ENCODE peak calls at places on chromosomes 6 and 20, in ten cellular contexts. J, S, T, W, E, P, X, O, L and B are unnamed samples.

GRCh38 chr6:167910007-167910406 is 83.3 kb downstream of the AFDN start:
- DNase-seq in J (no peak), S (no peak), T (no peak), W (no peak), E (no peak), P (no peak), X (no peak), O (no peak), L (peak), B (no peak)

GRCh38 chr6:154593122-154593521 is 82.6 kb upstream of the CNKSR3 start:
- DNase-seq in J (no peak), S (no peak), T (peak), W (no peak), E (no peak), P (no peak), X (no peak), O (peak), L (no peak), B (peak)

GRCh38 chr6:10381133-10381829 is 33.6 kb downstream of the TFAP2A start:
- DNase-seq in J (no peak), S (peak), T (no peak), W (no peak), E (no peak), P (no peak), X (no peak), O (peak), L (no peak), B (no peak)

GRCh38 chr20:32138921-32139320 is 29.4 kb downstream of the TM9SF4 start:
- DNase-seq in J (no peak), S (no peak), T (no peak), W (no peak), E (no peak), P (no peak), X (no peak), O (no peak), L (no peak), B (no peak)

GRCh38 chr20:33783818-33784217 is 27.3 kb upstream of the CHMP4B start:
- DNase-seq in J (no peak), S (no peak), T (no peak), W (no peak), E (no peak), P (no peak), X (no peak), O (no peak), L (no peak), B (no peak)

GRCh38 chr20:61598586-61598985 is 346.5 kb downstream of the CDH4 start:
- DNase-seq in J (no peak), S (no peak), T (no peak), W (no peak), E (no peak), P (no peak), X (no peak), O (no peak), L (no peak), B (no peak)

GRCh38 chr6:41713161-41713649 is 22.2 kb downstream of the TFEB start:
- DNase-seq in J (peak), S (no peak), T (peak), W (peak), E (peak), P (no peak), X (no peak), O (peak), L (no peak), B (peak)

GRCh38 chr6:18632670-18633410 is 245.7 kb downstream of the RNF144B start:
- DNase-seq in J (no peak), S (no peak), T (no peak), W (peak), E (peak), P (no peak), X (no peak), O (peak), L (no peak), B (peak)

GRCh38 chr6:52232990-52233389 is 11.3 kb downstream of the IL17F start:
- DNase-seq in J (no peak), S (no peak), T (no peak), W (no peak), E (no peak), P (no peak), X (no peak), O (no peak), L (no peak), B (no peak)

GRCh38 chr20:12287575-12287974 is 369.9 kb downstream of the BTBD3 start:
- DNase-seq in J (no peak), S (no peak), T (no peak), W (no peak), E (no peak), P (no peak), X (no peak), O (peak), L (no peak), B (peak)

GRCh38 chr20:5491463-5491862 is 174.7 kb upstream of the PROKR2 start:
- DNase-seq in J (no peak), S (peak), T (no peak), W (no peak), E (no peak), P (no peak), X (no peak), O (no peak), L (no peak), B (no peak)

GRCh38 chr6:72031471-72031870 is 145.1 kb downstream of the RIMS1 start:
- DNase-seq in J (no peak), S (no peak), T (no peak), W (no peak), E (no peak), P (no peak), X (no peak), O (no peak), L (no peak), B (peak)

GRCh38 chr6:125041740-125042459 is 79.7 kb downstream of the RNF217 start:
- DNase-seq in J (no peak), S (no peak), T (no peak), W (no peak), E (peak), P (no peak), X (no peak), O (peak), L (no peak), B (peak)

GRCh38 chr6:70371454-70372105 is 41.7 kb upstream of the FAM135A start:
- DNase-seq in J (no peak), S (no peak), T (no peak), W (peak), E (peak), P (peak), X (peak), O (peak), L (peak), B (peak)

GRCh38 chr6:7615611-7616383 is 25.8 kb downstream of the SNRNP48 start:
- DNase-seq in J (no peak), S (peak), T (no peak), W (peak), E (peak), P (peak), X (peak), O (peak), L (peak), B (peak)

GRCh38 chr20:46348231-46348803 is 40.0 kb upstream of the CDH22 start:
- DNase-seq in J (no peak), S (no peak), T (peak), W (no peak), E (no peak), P (peak), X (no peak), O (no peak), L (no peak), B (no peak)